ENCODE peak calls at places on chromosomes 6 and 20, in six cellular contexts. I is B cell, X is endodermal cell, Z is fibroblast of pulmonary artery, J is heart right ventricle, G is HFF-Myc. A is an unnamed sample.

GRCh38 chr20:32612831-32613595 is 27.9 kb upstream of the NOL4L start:
- DNase-seq in I (no peak), X (no peak), Z (no peak), J (no peak), G (no peak), A (no peak)

GRCh38 chr6:152461556-152461955 is 175.6 kb downstream of the SYNE1 start:
- DNase-seq in I (no peak), X (no peak), Z (no peak), J (no peak), G (no peak), A (no peak)

GRCh38 chr20:33893314-33893713 is 82.2 kb downstream of the CHMP4B start:
- DNase-seq in I (no peak), X (no peak), Z (peak), J (no peak), G (no peak), A (peak)

GRCh38 chr6:32627831-32628230 is 9.4 kb upstream of the HLA-DQA1 start:
- DNase-seq in I (peak), X (peak), Z (peak), J (no peak), G (no peak), A (no peak)

GRCh38 chr6:158584236-158584651 is 24.4 kb downstream of the TMEM181 start:
- DNase-seq in I (no peak), X (no peak), Z (no peak), J (no peak), G (no peak), A (no peak)

GRCh38 chr20:1130849-1131248 is 12.4 kb downstream of the PSMF1 start:
- DNase-seq in I (peak), X (no peak), Z (no peak), J (peak), G (no peak), A (no peak)

GRCh38 chr6:137711929-137712328 is 155.1 kb upstream of the TNFAIP3 start:
- DNase-seq in I (no peak), X (no peak), Z (no peak), J (no peak), G (no peak), A (no peak)

GRCh38 chr6:118495639-118496296 is 52.3 kb upstream of the PLN start:
- DNase-seq in I (no peak), X (no peak), Z (peak), J (no peak), G (no peak), A (peak)

GRCh38 chr6:21000391-21000801 is 466.1 kb downstream of the CDKAL1 start:
- DNase-seq in I (no peak), X (no peak), Z (peak), J (no peak), G (no peak), A (peak)

GRCh38 chr6:157323924-157324276 is 581 bp upstream of the TMEM242 start:
- DNase-seq in I (no peak), X (peak), Z (peak), J (peak), G (peak), A (peak)

GRCh38 chr6:17013701-17014100 is 88.1 kb upstream of the STMND1 start:
- DNase-seq in I (no peak), X (no peak), Z (peak), J (no peak), G (no peak), A (peak)

GRCh38 chr6:46606318-46606717 is 46.3 kb downstream of the CYP39A1 start:
- DNase-seq in I (no peak), X (no peak), Z (no peak), J (no peak), G (no peak), A (no peak)

GRCh38 chr20:13464702-13465101 is 174.0 kb downstream of the TASP1 start:
- DNase-seq in I (no peak), X (no peak), Z (no peak), J (no peak), G (no peak), A (peak)

GRCh38 chr6:27251672-27252251 is 4.3 kb downstream of the PRSS16 start:
- DNase-seq in I (peak), X (peak), Z (peak), J (peak), G (no peak), A (peak)

GRCh38 chr6:15324427-15324985 is 78.6 kb downstream of the JARID2 start:
- DNase-seq in I (no peak), X (no peak), Z (no peak), J (no peak), G (no peak), A (no peak)

GRCh38 chr6:87945966-87946365 is 101.7 kb upstream of the SPACA1 start:
- DNase-seq in I (no peak), X (no peak), Z (no peak), J (no peak), G (no peak), A (no peak)

GRCh38 chr6:33607784-33608161 is 13.3 kb upstream of the ITPR3 start:
- DNase-seq in I (peak), X (peak), Z (no peak), J (no peak), G (no peak), A (no peak)

GRCh38 chr20:9884061-9884460 is 45.2 kb upstream of the PAK5 start:
- DNase-seq in I (no peak), X (peak), Z (no peak), J (no peak), G (no peak), A (no peak)

GRCh38 chr6:399785-400517 is 8.4 kb downstream of the IRF4 start:
- DNase-seq in I (peak), X (no peak), Z (no peak), J (no peak), G (no peak), A (no peak)

GRCh38 chr6:89976141-89977020 is 82.1 kb downstream of the GJA10 start:
- DNase-seq in I (no peak), X (no peak), Z (no peak), J (no peak), G (no peak), A (no peak)

GRCh38 chr20:2244993-2245392 is 50.8 kb upstream of the TGM3 start:
- DNase-seq in I (no peak), X (peak), Z (no peak), J (no peak), G (no peak), A (no peak)
- TF ChIP-seq CTCF in I (no peak), X (no peak), Z (no peak), J (no peak), G (no peak), A (no peak)

GRCh38 chr6:68343901-68344300 is 291.2 kb upstream of the ADGRB3 start:
- DNase-seq in I (peak), X (peak), Z (peak), J (no peak), G (no peak), A (peak)
- TF ChIP-seq CTCF in I (no peak), X (peak), Z (peak), J (no peak), G (peak), A (peak)

GRCh38 chr6:28983838-28984237 is 21.3 kb downstream of the ZNF311 start:
- DNase-seq in I (no peak), X (no peak), Z (no peak), J (no peak), G (no peak), A (no peak)

GRCh38 chr6:28985396-28986164 is 19.5 kb downstream of the ZNF311 start:
- DNase-seq in I (peak), X (peak), Z (peak), J (peak), G (peak), A (peak)

GRCh38 chr6:28988536-28989415 is 16.3 kb downstream of the ZNF311 start:
- DNase-seq in I (peak), X (peak), Z (peak), J (peak), G (no peak), A (peak)
- TF ChIP-seq CTCF in I (peak), X (peak), Z (peak), J (peak), G (peak), A (peak)

DNA sequence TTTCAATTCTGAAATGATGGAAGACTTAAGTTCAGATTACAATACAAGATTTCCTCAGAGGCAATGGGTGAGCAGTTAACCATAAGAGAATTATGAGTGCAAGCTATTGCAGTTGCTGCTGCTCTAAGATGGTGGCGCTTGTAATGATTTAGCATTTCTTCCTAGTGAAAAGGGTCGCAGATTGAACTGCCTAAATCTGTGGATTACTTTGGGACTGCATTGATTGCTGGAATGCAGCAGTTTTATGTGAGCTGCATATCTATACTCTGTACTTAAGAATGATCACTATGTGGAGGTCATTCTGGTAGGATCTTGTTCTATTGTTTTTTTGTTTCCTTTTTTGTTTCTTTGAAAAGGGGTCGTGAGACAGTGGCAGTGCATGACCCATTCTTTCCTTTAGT is 5.3 kb downstream of the SCAF8 start:
- DNase-seq in I (no peak), X (peak), Z (peak), J (no peak), G (no peak), A (no peak)
- TF ChIP-seq CTCF in I (no peak), X (no peak), Z (no peak), J (no peak), G (no peak), A (no peak)

DNA sequence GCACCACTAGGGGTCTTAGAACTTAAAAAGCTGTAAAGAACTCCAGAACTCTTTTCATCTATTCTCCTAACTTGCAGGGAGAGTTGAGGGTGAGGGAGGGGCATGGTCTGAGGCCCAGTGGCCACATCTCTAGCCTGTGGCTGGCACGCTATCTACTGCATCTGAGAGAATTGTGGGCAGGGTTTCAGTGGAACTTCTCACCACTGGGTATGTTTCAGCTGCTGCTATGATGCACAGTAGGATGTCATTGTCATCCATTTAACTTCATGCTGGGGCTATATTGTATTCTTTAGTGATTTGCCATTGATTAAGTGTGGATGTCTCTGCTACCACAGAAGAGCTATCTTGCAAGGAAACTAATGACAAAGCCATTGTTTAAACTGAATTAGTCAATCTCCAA is 4.5 kb downstream of the TMEM14A start:
- DNase-seq in I (no peak), X (peak), Z (no peak), J (no peak), G (no peak), A (no peak)
- TF ChIP-seq CTCF in I (no peak), X (peak), Z (no peak), J (no peak), G (no peak), A (no peak)

GRCh38 chr20:57693002-57693582 is 16.7 kb downstream of the PMEPA1 start:
- DNase-seq in I (peak), X (peak), Z (no peak), J (no peak), G (no peak), A (peak)
- TF ChIP-seq CTCF in I (peak), X (peak), Z (no peak), J (no peak), G (peak), A (no peak)

DNA sequence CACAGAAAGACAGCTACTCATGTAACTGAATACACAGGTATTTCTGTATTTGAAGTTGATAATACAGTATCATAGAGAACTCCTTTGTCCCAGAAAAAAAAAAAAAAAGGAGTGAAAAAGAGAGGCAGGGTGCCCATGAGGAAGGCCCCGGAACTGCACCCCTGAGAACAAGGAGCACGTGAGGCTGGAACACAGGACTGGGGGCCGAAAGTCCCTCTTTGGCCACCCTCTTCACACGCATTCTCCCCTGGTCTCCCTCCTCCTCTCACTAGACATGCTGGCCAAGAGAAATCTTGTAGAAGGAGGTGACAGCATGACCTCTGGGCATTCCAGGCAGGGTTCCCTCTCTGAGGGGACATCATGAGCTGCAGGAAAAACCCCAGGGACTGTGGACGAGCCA is 62.7 kb upstream of the TRAF3IP2 start:
- DNase-seq in I (no peak), X (peak), Z (no peak), J (no peak), G (no peak), A (no peak)
- TF ChIP-seq CTCF in I (no peak), X (peak), Z (peak), J (peak), G (peak), A (peak)

GRCh38 chr6:23414204-23414501 is 711.9 kb upstream of the NRSN1 start:
- DNase-seq in I (no peak), X (no peak), Z (peak), J (no peak), G (peak), A (peak)
- TF ChIP-seq CTCF in I (no peak), X (peak), Z (peak), J (peak), G (peak), A (peak)